ENCODE peak calls at places on chromosomes 16 and 17, in seven cellular contexts. A, B, R, Z, D, Y and N are unnamed samples.

GRCh38 chr17:63550816-63551639 is 751 bp downstream of the DCAF7 start:
- DNase-seq in Y (no peak), A (peak), Z (peak), B (peak), D (peak), R (peak), N (peak)

GRCh38 chr16:16021988-16022682 is 72.7 kb downstream of the ABCC1 start:
- DNase-seq in B (peak), Z (peak), Y (no peak), R (peak), D (peak), A (peak), N (peak)

GRCh38 chr16:324451-325334 is 27.8 kb downstream of the AXIN1 start:
- DNase-seq in Z (peak), Y (no peak), R (no peak), A (no peak), B (no peak), D (no peak), N (no peak)

GRCh38 chr16:89096768-89097527 is 3.3 kb downstream of the ACSF3 start:
- DNase-seq in D (no peak), R (peak), Z (no peak), B (no peak), A (no peak), Y (no peak), N (no peak)

GRCh38 chr17:78808106-78808635 is 26.1 kb upstream of the CYTH1 start:
- DNase-seq in B (no peak), Y (no peak), A (no peak), R (peak), Z (no peak), D (no peak), N (no peak)

GRCh38 chr17:30589431-30589830 is 112.2 kb downstream of the GOSR1 start:
- DNase-seq in Z (no peak), Y (no peak), B (no peak), R (no peak), A (no peak), D (no peak), N (no peak)

GRCh38 chr16:20952144-20952797 is 51.7 kb downstream of the LYRM1 start:
- DNase-seq in D (no peak), R (no peak), Y (no peak), B (no peak), Z (peak), A (peak), N (no peak)

GRCh38 chr17:42354956-42355843 is 33.0 kb downstream of the STAT3 start:
- DNase-seq in B (no peak), A (no peak), D (no peak), Z (no peak), R (no peak), Y (no peak), N (peak)

GRCh38 chr17:74513987-74514631 is 17.2 kb downstream of the CD300LB start:
- DNase-seq in A (peak), B (peak), R (peak), Z (peak), Y (no peak), D (peak), N (peak)

GRCh38 chr17:80791758-80792284 is 199.8 kb upstream of the CHMP6 start:
- DNase-seq in Z (peak), D (no peak), Y (no peak), B (no peak), R (peak), A (no peak), N (peak)

GRCh38 chr16:8682551-8683259 is 8.3 kb downstream of the ABAT start:
- DNase-seq in R (no peak), Y (no peak), A (no peak), Z (no peak), B (no peak), D (no peak), N (no peak)

GRCh38 chr17:2975469-2975958 is 87.9 kb downstream of the OR1D5 start:
- DNase-seq in D (no peak), B (peak), R (no peak), Y (no peak), Z (no peak), A (peak), N (no peak)

GRCh38 chr16:74724820-74725549 is 24.3 kb upstream of the MLKL start:
- DNase-seq in Y (no peak), D (no peak), B (peak), R (peak), A (no peak), Z (no peak), N (no peak)

GRCh38 chr16:74726056-74726455 is 25.4 kb upstream of the MLKL start:
- DNase-seq in A (no peak), B (no peak), Y (no peak), Z (no peak), R (no peak), D (no peak), N (no peak)

GRCh38 chr16:74727903-74728302 is 27.2 kb upstream of the MLKL start:
- DNase-seq in A (no peak), D (no peak), R (no peak), Z (no peak), Y (no peak), B (no peak), N (no peak)

GRCh38 chr16:74726736-74727135 is 26.1 kb upstream of the MLKL start:
- DNase-seq in D (no peak), A (peak), B (peak), Y (peak), R (no peak), Z (no peak), N (no peak)

DNA sequence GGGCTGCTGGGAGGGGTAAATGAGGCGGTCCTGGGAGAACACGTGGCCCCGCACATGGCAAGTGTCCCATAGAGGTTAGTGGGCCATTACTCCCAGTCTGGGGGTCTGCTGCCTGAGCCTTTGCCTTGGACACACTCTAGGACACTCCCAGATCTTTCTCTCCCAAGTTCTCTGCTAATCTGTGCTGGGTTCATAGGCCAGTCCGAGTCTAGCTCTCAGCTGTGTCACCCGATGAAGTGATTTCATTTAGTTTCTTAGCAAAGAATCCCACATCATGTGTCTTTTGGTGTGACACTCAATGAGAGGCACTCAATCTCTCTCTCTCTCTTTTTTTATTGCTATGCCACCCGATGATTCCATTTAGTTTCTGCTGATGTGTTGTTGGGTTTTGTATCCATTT is 25.0 kb upstream of the MLKL start:
- DNase-seq in D (no peak), A (no peak), Z (no peak), Y (no peak), R (no peak), B (no peak), N (no peak)
- H4K8ac ChIP-seq in D (no peak), A (no peak), Z (no peak), Y (no peak), R (no peak), B (no peak), N (no peak)

GRCh38 chr16:76343761-76344160 is 66.6 kb downstream of the CNTNAP4 start:
- DNase-seq in R (no peak), B (no peak), A (no peak), D (no peak), Z (no peak), Y (no peak), N (no peak)
- H4K8ac ChIP-seq in R (no peak), B (no peak), A (no peak), D (no peak), Z (no peak), Y (no peak), N (no peak)

DNA sequence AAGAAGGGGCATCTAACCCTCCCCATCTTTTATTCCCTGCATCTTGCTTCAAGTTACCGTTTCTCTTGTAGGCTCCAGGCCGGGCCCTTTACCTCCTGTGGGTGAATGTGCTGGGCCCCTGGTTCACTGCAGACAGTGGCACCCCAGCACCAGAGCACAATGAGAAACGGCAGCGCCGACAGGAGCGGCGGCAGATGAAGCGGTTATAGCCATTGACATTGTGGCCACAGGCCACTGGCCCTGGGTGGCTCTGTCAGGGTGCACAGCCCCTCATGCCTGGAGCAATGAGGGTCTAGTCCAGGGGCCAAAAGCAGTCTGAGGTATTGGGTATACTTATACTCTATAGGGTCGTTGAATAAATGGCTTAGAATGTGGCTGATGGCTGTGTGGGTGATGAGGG is 2.0 kb downstream of the TMEM208 start:
- DNase-seq in A (no peak), Z (no peak), Y (no peak), B (no peak), R (no peak), D (no peak), N (no peak)
- H4K8ac ChIP-seq in A (no peak), Z (no peak), Y (no peak), B (no peak), R (no peak), D (no peak), N (no peak)

DNA sequence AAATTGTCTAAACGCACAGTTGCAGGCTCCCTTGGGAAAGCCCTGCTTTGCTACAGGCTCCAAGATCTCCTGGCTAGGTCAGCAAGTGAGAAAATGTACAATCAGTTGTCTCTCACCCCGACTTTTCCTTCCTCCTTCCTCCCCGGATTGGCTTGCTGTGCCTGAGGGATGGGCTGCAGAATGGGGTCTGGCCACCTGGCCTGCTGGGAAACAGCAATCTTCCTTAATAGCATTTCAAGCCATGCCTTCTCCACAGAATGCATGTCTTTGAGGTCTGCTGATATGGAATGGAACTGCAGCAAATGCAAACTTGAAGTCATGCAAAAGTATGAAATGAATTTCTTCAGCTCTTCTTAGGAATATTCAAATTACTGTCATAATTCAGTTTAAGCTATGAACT is 42.9 kb upstream of the SLFN13 start:
- DNase-seq in B (no peak), Z (no peak), R (no peak), A (no peak), D (no peak), Y (no peak), N (no peak)
- H4K8ac ChIP-seq in B (no peak), Z (no peak), R (no peak), A (no peak), D (no peak), Y (no peak), N (no peak)